ENCODE peak calls at places on chromosomes 4 and X, in four cellular contexts. One of them, this sample, is unnamed.

GRCh38 chr4:174154455-174154854 is 129.0 kb downstream of the FBXO8 start:
- DNase-seq in stimulated activated CD4-positive, alpha-beta T cell treated with anti-CD3 and anti-CD28 coated beads, Interleukin-4, amount 100 ng/mL, for 4 hours: no peak
- DNase-seq in colonic mucosa: no peak
- DNase-seq in M059J: peak
- DNase-seq in this sample: peak

GRCh38 chr4:15893967-15894366 is 44.6 kb downstream of the FGFBP1 start:
- DNase-seq in stimulated activated CD4-positive, alpha-beta T cell treated with anti-CD3 and anti-CD28 coated beads, Interleukin-4, amount 100 ng/mL, for 4 hours: no peak
- DNase-seq in M059J: peak
- DNase-seq in colonic mucosa: no peak
- DNase-seq in this sample: peak

GRCh38 chr4:150784305-150784704 is 202.4 kb downstream of the MAB21L2 start:
- DNase-seq in colonic mucosa: no peak
- DNase-seq in stimulated activated CD4-positive, alpha-beta T cell treated with anti-CD3 and anti-CD28 coated beads, Interleukin-4, amount 100 ng/mL, for 4 hours: no peak
- DNase-seq in M059J: no peak
- DNase-seq in this sample: no peak

GRCh38 chr4:168409089-168409801 is 71.0 kb downstream of the DDX60L start:
- DNase-seq in stimulated activated CD4-positive, alpha-beta T cell treated with anti-CD3 and anti-CD28 coated beads, Interleukin-4, amount 100 ng/mL, for 4 hours: no peak
- DNase-seq in colonic mucosa: no peak
- DNase-seq in M059J: peak
- DNase-seq in this sample: peak

GRCh38 chr4:45580306-45580705 is 543.5 kb downstream of the GABRG1 start:
- DNase-seq in stimulated activated CD4-positive, alpha-beta T cell treated with anti-CD3 and anti-CD28 coated beads, Interleukin-4, amount 100 ng/mL, for 4 hours: no peak
- DNase-seq in M059J: no peak
- DNase-seq in colonic mucosa: no peak
- DNase-seq in this sample: no peak

GRCh38 chr4:25928956-25929336 is 14.9 kb downstream of the SMIM20 start:
- DNase-seq in stimulated activated CD4-positive, alpha-beta T cell treated with anti-CD3 and anti-CD28 coated beads, Interleukin-4, amount 100 ng/mL, for 4 hours: no peak
- DNase-seq in M059J: no peak
- DNase-seq in colonic mucosa: no peak
- DNase-seq in this sample: no peak

GRCh38 chr4:123350726-123351125 is 45.9 kb upstream of the SPRY1 start:
- DNase-seq in M059J: no peak
- DNase-seq in stimulated activated CD4-positive, alpha-beta T cell treated with anti-CD3 and anti-CD28 coated beads, Interleukin-4, amount 100 ng/mL, for 4 hours: no peak
- DNase-seq in colonic mucosa: no peak
- DNase-seq in this sample: no peak

GRCh38 chr4:48985602-48985975 is 486 bp upstream of the CWH43 start:
- DNase-seq in stimulated activated CD4-positive, alpha-beta T cell treated with anti-CD3 and anti-CD28 coated beads, Interleukin-4, amount 100 ng/mL, for 4 hours: no peak
- DNase-seq in M059J: no peak
- DNase-seq in colonic mucosa: no peak
- DNase-seq in this sample: no peak

GRCh38 chr4:47933798-47934197 is 19.4 kb upstream of the NFXL1 start:
- DNase-seq in colonic mucosa: no peak
- DNase-seq in M059J: peak
- DNase-seq in stimulated activated CD4-positive, alpha-beta T cell treated with anti-CD3 and anti-CD28 coated beads, Interleukin-4, amount 100 ng/mL, for 4 hours: no peak
- DNase-seq in this sample: peak

GRCh38 chr4:6383019-6383404 is 89.4 kb downstream of the PPP2R2C start:
- DNase-seq in stimulated activated CD4-positive, alpha-beta T cell treated with anti-CD3 and anti-CD28 coated beads, Interleukin-4, amount 100 ng/mL, for 4 hours: no peak
- DNase-seq in M059J: no peak
- DNase-seq in colonic mucosa: no peak
- DNase-seq in this sample: no peak

GRCh38 chrX:27619975-27620374 is 29.8 kb downstream of the DCAF8L2 start:
- DNase-seq in M059J: no peak
- DNase-seq in stimulated activated CD4-positive, alpha-beta T cell treated with anti-CD3 and anti-CD28 coated beads, Interleukin-4, amount 100 ng/mL, for 4 hours: no peak
- DNase-seq in colonic mucosa: no peak
- DNase-seq in this sample: peak

GRCh38 chr4:110787781-110788180 is 164.9 kb upstream of the PITX2 start:
- DNase-seq in M059J: peak
- DNase-seq in colonic mucosa: no peak
- DNase-seq in stimulated activated CD4-positive, alpha-beta T cell treated with anti-CD3 and anti-CD28 coated beads, Interleukin-4, amount 100 ng/mL, for 4 hours: no peak
- DNase-seq in this sample: no peak

GRCh38 chr4:140943887-140944515 is 187.8 kb upstream of the TBC1D9 start:
- DNase-seq in M059J: peak
- DNase-seq in colonic mucosa: no peak
- DNase-seq in stimulated activated CD4-positive, alpha-beta T cell treated with anti-CD3 and anti-CD28 coated beads, Interleukin-4, amount 100 ng/mL, for 4 hours: no peak
- DNase-seq in this sample: no peak

GRCh38 chrX:71859637-71860036 is 51.0 kb upstream of the NHSL2 start:
- DNase-seq in stimulated activated CD4-positive, alpha-beta T cell treated with anti-CD3 and anti-CD28 coated beads, Interleukin-4, amount 100 ng/mL, for 4 hours: peak
- DNase-seq in colonic mucosa: no peak
- DNase-seq in M059J: peak
- DNase-seq in this sample: peak

GRCh38 chrX:83916525-83916924 is 55.6 kb downstream of the CYLC1 start:
- DNase-seq in colonic mucosa: no peak
- DNase-seq in stimulated activated CD4-positive, alpha-beta T cell treated with anti-CD3 and anti-CD28 coated beads, Interleukin-4, amount 100 ng/mL, for 4 hours: no peak
- DNase-seq in M059J: peak
- DNase-seq in this sample: peak

GRCh38 chrX:73944582-73944947 is 359.4 kb upstream of the ZCCHC13 start:
- DNase-seq in stimulated activated CD4-positive, alpha-beta T cell treated with anti-CD3 and anti-CD28 coated beads, Interleukin-4, amount 100 ng/mL, for 4 hours: no peak
- DNase-seq in colonic mucosa: no peak
- DNase-seq in M059J: peak
- DNase-seq in this sample: no peak